ENCODE peak calls at places on chromosomes 1 and 21, in seven cellular contexts. B is renal cortical epithelial cell, M is H1, L is activated B cell treated with CpG ODN at 0.5 μM for 24 hours, V is posterior cingulate gyrus, J is GM13976, N is bronchial epithelial cell. Z is an unnamed sample.

GRCh38 chr1:112735752-112736151 is 20.6 kb upstream of the PPM1J start:
- DNase-seq in B (peak), M (no peak), L (no peak), V (no peak), J (no peak), N (peak), Z (peak)

GRCh38 chr1:192506741-192507155 is 68.8 kb upstream of the RGS1 start:
- DNase-seq in B (no peak), M (no peak), L (no peak), V (no peak), J (peak), N (no peak), Z (peak)

GRCh38 chr21:28580585-28580984 is 412.1 kb downstream of the LTN1 start:
- DNase-seq in B (no peak), M (no peak), L (no peak), V (no peak), J (no peak), N (no peak), Z (no peak)

GRCh38 chr1:46341222-46342083 is 846 bp downstream of the NSUN4 start:
- DNase-seq in B (no peak), M (no peak), L (peak), V (no peak), J (no peak), N (no peak), Z (no peak)

GRCh38 chr21:34916446-34916845 is 132.7 kb downstream of the RUNX1 start:
- DNase-seq in B (no peak), M (no peak), L (no peak), V (no peak), J (no peak), N (no peak), Z (peak)

GRCh38 chr1:208211901-208212843 is 32.0 kb downstream of the PLXNA2 start:
- DNase-seq in B (no peak), M (no peak), L (no peak), V (no peak), J (no peak), N (no peak), Z (peak)

GRCh38 chr1:39866767-39867166 is 16.5 kb downstream of the TRIT1 start:
- DNase-seq in B (no peak), M (no peak), L (no peak), V (no peak), J (no peak), N (peak), Z (peak)

GRCh38 chr1:99580451-99580850 is 65.5 kb upstream of the PALMD start:
- DNase-seq in B (no peak), M (no peak), L (no peak), V (peak), J (no peak), N (peak), Z (no peak)

GRCh38 chr1:121516279-121516967 is 331.6 kb downstream of the SRGAP2C start:
- DNase-seq in B (peak), M (no peak), L (no peak), V (no peak), J (no peak), N (no peak), Z (no peak)

GRCh38 chr1:3858231-3858981 is 1.1 kb downstream of the DFFB start:
- DNase-seq in B (peak), M (peak), L (no peak), V (peak), J (no peak), N (peak), Z (peak)

GRCh38 chr21:17819878-17820232 is 699 bp upstream of the C21orf91 start:
- DNase-seq in B (peak), M (no peak), L (no peak), V (no peak), J (peak), N (peak), Z (no peak)

GRCh38 chr1:220544901-220545303 is 17.0 kb downstream of the MARK1 start:
- DNase-seq in B (no peak), M (no peak), L (no peak), V (peak), J (no peak), N (peak), Z (peak)

GRCh38 chr1:107617921-107618320 is 347.1 kb downstream of the VAV3 start:
- DNase-seq in B (no peak), M (no peak), L (no peak), V (peak), J (no peak), N (no peak), Z (no peak)

GRCh38 chr1:50901872-50902271 is 58.2 kb downstream of the FAF1 start:
- DNase-seq in B (no peak), M (no peak), L (no peak), V (no peak), J (no peak), N (no peak), Z (no peak)

GRCh38 chr1:150535511-150536281 is 13.5 kb upstream of the ADAMTSL4 start:
- DNase-seq in B (peak), M (no peak), L (no peak), V (no peak), J (no peak), N (no peak), Z (peak)

GRCh38 chr1:205711105-205712048 is 31.1 kb upstream of the SLC45A3 start:
- DNase-seq in B (peak), M (no peak), L (no peak), V (no peak), J (peak), N (peak), Z (peak)

GRCh38 chr1:206896261-206896660 is 982 bp upstream of the IL24 start:
- DNase-seq in B (no peak), M (no peak), L (no peak), V (no peak), J (no peak), N (peak), Z (no peak)

GRCh38 chr1:65343286-65343685 is 33.9 kb downstream of the DNAJC6 start:
- DNase-seq in B (peak), M (no peak), L (no peak), V (no peak), J (no peak), N (peak), Z (peak)

GRCh38 chr1:1517973-1518620 is 6.1 kb downstream of the ATAD3A start:
- DNase-seq in B (no peak), M (no peak), L (no peak), V (no peak), J (no peak), N (no peak), Z (no peak)

GRCh38 chr1:230191079-230191478 is 124.0 kb downstream of the GALNT2 start:
- DNase-seq in B (no peak), M (no peak), L (no peak), V (no peak), J (no peak), N (no peak), Z (peak)

GRCh38 chr1:198088360-198089071 is 68.3 kb upstream of the NEK7 start:
- DNase-seq in B (peak), M (no peak), L (no peak), V (no peak), J (peak), N (peak), Z (peak)

GRCh38 chr1:12135612-12136011 is 31.2 kb upstream of the TNFRSF1B start:
- DNase-seq in B (no peak), M (no peak), L (no peak), V (peak), J (no peak), N (no peak), Z (no peak)

GRCh38 chr1:119515221-119515620 is 8.2 kb downstream of the HSD3B1 start:
- DNase-seq in B (no peak), M (no peak), L (no peak), V (no peak), J (no peak), N (no peak), Z (no peak)

GRCh38 chr1:235289859-235290739 is 37.9 kb downstream of the ARID4B start:
- DNase-seq in B (no peak), M (no peak), L (no peak), V (no peak), J (no peak), N (no peak), Z (no peak)

GRCh38 chr1:161217831-161218230 is 2.7 kb downstream of the FCER1G start:
- DNase-seq in B (no peak), M (no peak), L (no peak), V (no peak), J (no peak), N (no peak), Z (no peak)

GRCh38 chr1:117719004-117719403 is 113.2 kb downstream of the TENT5C start:
- DNase-seq in B (no peak), M (no peak), L (no peak), V (no peak), J (no peak), N (no peak), Z (no peak)

GRCh38 chr1:209831615-209832014 is 3.8 kb downstream of the UTP25 start:
- DNase-seq in B (no peak), M (no peak), L (no peak), V (no peak), J (no peak), N (peak), Z (peak)